ENCODE peak calls at places on chromosomes 3 and 15, in five cellular contexts. W is HepG2, K is K562, D is H1, U is GM12878. O is an unnamed sample.

GRCh38 chr3:190706582-190706981 is 155.9 kb downstream of the GMNC start:
- DNase-seq in W (no peak), K (no peak), D (no peak), U (no peak), O (no peak)

GRCh38 chr3:32198714-32199113 is 39.8 kb upstream of the CMTM8 start:
- DNase-seq in W (no peak), K (no peak), D (no peak), U (no peak), O (no peak)

GRCh38 chr3:72579191-72579580 is 269.1 kb downstream of the SHQ1 start:
- DNase-seq in W (no peak), K (no peak), D (no peak), U (no peak), O (no peak)

GRCh38 chr3:180747805-180748361 is 68.6 kb upstream of the CCDC39 start:
- DNase-seq in W (no peak), K (no peak), D (no peak), U (no peak), O (no peak)

GRCh38 chr15:81338422-81339007 is 14.6 kb upstream of the STARD5 start:
- DNase-seq in W (no peak), K (no peak), D (peak; percentile 7), U (no peak), O (peak; percentile 2)

GRCh38 chr3:149471991-149472390 is 2.5 kb upstream of the TM4SF4 start:
- DNase-seq in W (no peak), K (no peak), D (no peak), U (no peak), O (no peak)

GRCh38 chr15:68314563-68314962 is 37.0 kb downstream of the FEM1B start:
- DNase-seq in W (peak; percentile 18), K (no peak), D (no peak), U (no peak), O (no peak)

GRCh38 chr3:38556640-38557358 is 60.7 kb downstream of the EXOG start:
- DNase-seq in W (no peak), K (no peak), D (no peak), U (no peak), O (no peak)

GRCh38 chr15:29448320-29448719 is 178.7 kb upstream of the NSMCE3 start:
- DNase-seq in W (no peak), K (no peak), D (no peak), U (no peak), O (no peak)

GRCh38 chr3:162400697-162401096 is 904.1 kb downstream of the OTOL1 start:
- DNase-seq in W (no peak), K (no peak), D (no peak), U (no peak), O (no peak)

GRCh38 chr3:135528638-135529037 is 436.9 kb upstream of the PPP2R3A start:
- DNase-seq in W (no peak), K (no peak), D (no peak), U (no peak), O (no peak)

GRCh38 chr15:35393403-35393802 is 152.6 kb downstream of the DPH6 start:
- DNase-seq in W (no peak), K (no peak), D (no peak), U (no peak), O (no peak)

GRCh38 chr3:12585970-12586369 is 29.1 kb downstream of the MKRN2 start:
- DNase-seq in W (no peak), K (no peak), D (no peak), U (peak; percentile 23), O (no peak)

GRCh38 chr3:108319428-108320053 is 23.2 kb downstream of the HHLA2 start:
- DNase-seq in W (no peak), K (no peak), D (no peak), U (no peak), O (no peak)

GRCh38 chr3:119834754-119835365 is 53.0 kb downstream of the NR1I2 start:
- DNase-seq in W (no peak), K (no peak), D (no peak), U (no peak), O (no peak)

DNA sequence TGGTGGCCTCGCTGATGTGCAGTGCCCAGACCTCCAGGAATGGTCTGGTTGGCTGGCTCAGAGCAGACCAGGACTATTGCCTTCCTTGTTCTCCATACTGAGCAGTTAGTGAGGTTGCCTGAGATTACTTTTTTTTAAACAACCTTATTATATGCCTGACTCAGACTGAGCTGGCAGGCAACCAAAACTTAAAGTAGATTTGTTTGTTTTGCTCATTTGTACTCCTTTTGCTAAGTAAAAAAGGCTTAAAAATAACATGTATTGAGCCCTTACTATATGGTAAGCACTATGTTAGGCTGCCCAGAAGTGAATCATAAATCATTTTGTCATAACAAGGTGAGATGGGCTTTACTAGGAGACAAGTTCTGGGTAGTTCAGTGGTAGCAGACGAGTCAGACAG is 92.4 kb downstream of the GHSR start:
- DNase-seq in W (no peak), K (no peak), D (no peak), U (no peak), O (peak; percentile 27)
- H3K36me3 ChIP-seq in W (peaks cover 88% of the 10 kb centered on the region), K (peaks cover 54% of the 10 kb centered on the region), D (peaks cover 4% of the 10 kb centered on the region), U (peaks cover 22% of the 10 kb centered on the region), O (no peaks in the 10 kb centered on the region)

DNA sequence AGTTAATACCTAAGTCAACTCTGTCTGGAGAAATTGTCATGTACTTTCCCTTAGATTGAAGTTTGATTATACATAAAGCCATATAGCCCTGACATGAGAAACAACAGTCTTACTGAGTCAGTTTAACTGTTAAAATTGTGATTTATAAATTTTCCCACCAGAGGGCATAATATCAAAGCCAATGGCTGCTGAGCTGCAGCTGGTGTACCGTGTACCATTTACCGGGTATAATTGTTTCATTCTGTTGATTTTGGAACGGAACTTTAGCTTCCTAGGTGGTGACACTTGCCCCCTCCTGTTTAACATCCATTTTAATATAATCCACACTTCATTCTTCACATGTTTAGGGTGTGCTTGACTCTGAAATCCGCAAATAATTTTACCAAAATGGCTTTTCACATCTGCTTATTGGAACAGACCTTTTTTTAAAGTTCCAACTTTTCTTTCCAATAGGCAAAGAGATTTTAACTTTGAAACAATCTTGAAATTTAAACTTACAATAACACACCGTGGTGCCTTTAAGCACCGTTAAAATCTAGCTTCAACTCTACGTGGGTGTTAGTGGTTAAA is 72.8 kb downstream of the SLC9A9 start:
- DNase-seq in W (peak; percentile 13), K (peak; percentile 59), D (no peak), U (no peak), O (peak; percentile 21)
- TF ChIP-seq SRF in W (no peak), K (no peak), D (no peak), U (no peak), O (no peak)

GRCh38 chr3:134483195-134483890 is 2.4 kb downstream of the ANAPC13 start:
- DNase-seq in W (no peak), K (no peak), D (no peak), U (no peak), O (no peak)

GRCh38 chr3:134486577-134487041 is 752 bp downstream of the CEP63 start:
- DNase-seq in W (no peak), K (peak; percentile 12), D (no peak), U (no peak), O (no peak)

GRCh38 chr3:134485075-134485536 is 679 bp downstream of the ANAPC13 start:
- DNase-seq in W (peak; percentile 25), K (peak; percentile 18), D (no peak), U (no peak), O (no peak)

GRCh38 chr3:134487406-134487805 is 1.5 kb downstream of the CEP63 start:
- DNase-seq in W (no peak), K (no peak), D (no peak), U (no peak), O (no peak)

DNA sequence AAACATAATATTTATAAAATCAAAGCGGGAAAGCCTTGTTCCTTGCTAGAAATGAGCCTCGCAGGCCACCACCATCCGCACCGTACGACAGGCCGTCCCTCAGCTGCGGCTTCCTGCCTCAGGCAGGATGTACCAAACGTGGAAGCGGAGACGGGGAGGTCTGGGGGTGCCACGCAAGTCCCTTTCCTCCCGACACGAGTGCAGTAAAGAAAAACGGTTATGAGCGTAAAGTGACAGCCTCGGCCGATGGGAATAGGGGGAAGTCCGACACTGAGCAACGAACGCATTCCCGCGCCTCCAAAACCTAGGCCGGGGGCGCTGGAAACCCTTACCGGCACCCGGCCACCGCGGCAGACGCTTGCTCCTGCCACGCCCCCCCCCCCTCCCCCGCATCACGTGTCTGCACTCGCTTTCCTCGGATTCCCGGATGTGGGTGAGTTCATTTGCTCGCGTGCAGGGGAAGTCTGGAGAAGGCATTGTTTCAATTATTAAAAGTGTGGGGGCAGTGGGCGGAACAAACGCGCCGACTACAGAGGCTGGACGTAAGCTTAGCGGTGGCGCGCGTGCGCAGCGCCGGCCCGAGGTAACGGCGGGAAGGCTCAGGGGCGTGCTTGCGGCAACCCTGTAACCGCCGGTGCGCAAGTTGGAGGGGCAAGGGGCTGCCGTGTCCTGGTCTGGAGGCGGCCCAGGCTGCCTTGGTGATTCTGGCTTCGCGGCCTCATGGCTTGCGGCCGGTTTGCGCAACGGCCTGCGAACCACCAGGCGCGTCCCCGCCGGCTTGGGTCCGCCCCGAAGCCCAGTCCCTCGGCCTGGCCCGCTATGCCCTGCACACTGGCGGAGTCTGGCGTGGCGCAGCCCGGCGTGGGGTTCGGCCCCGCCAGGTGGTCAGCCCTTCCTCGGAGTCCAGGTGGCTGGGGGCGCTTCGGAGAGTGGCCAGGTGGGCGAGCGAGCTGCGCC is at the start of the genes ANAPC13 and CEP63:
- DNase-seq in W (peak; percentile 97), K (peak; percentile 86), D (peak; percentile 86), U (peak; percentile 96), O (peak; percentile 99)
- TF ChIP-seq POLR2A in W (peak; percentile 88), K (peak; percentile 90), D (peak; percentile 72), U (peak; percentile 89), O (peak; percentile 77)

GRCh38 chr3:30655187-30655812 is 48.9 kb downstream of the TGFBR2 start:
- DNase-seq in W (no peak), K (no peak), D (no peak), U (peak; percentile 47), O (no peak)
- H3K36me3 ChIP-seq in W (peaks cover 96% of the 10 kb centered on the region), K (no peaks in the 10 kb centered on the region), D (peaks cover 18% of the 10 kb centered on the region), U (no peaks in the 10 kb centered on the region), O (peaks cover 64% of the 10 kb centered on the region)

GRCh38 chr3:47849186-47850061 is 46.5 kb downstream of the DHX30 start:
- DNase-seq in W (no peak), K (no peak), D (peak; percentile 46), U (no peak), O (no peak)

GRCh38 chr3:47850803-47851417 is 48.0 kb downstream of the DHX30 start:
- DNase-seq in W (no peak), K (no peak), D (peak; percentile 46), U (no peak), O (no peak)

GRCh38 chr3:47848599-47849117 is 45.7 kb downstream of the DHX30 start:
- DNase-seq in W (no peak), K (no peak), D (no peak), U (no peak), O (no peak)

GRCh38 chr3:47851888-47852603 is 49.1 kb downstream of the DHX30 start:
- DNase-seq in W (no peak), K (no peak), D (no peak), U (no peak), O (no peak)

DNA sequence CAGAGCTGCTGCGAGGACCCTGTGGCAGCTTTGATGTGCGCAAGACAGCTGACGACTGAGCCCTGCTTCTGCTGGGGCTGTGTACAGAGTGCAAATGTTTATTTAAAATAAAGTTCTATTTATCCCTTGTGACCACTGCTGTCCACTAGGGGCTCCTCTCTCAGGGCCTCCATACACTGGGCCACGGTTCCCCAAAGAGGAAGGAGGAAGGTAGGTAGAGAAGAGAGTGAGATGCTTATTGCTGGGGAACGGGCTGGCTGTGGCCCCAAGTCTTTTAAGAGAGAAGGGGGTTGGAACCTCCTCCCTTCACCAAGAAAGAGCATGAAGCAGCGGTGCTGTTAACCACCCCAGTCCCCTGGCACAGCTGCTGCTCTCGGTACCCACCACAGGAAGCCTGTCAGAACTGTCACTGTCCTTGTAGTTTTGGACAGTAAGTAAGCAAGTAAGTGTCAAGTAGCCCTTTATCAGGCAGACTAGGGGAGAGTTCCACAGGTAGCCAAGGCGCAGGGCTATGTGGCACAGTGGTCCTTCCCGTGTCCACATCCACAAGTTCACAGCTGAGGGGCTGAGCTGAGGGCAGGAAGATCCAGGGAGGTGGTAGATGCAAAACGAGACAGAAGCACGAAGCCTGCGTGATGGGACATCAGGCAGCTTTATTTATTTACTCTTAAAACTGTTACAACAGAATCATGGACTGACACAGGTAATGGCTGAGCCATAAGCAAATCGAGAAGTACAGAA is 47.3 kb downstream of the DHX30 start:
- DNase-seq in W (peak; percentile 50), K (no peak), D (peak; percentile 52), U (no peak), O (no peak)
- TF ChIP-seq SRF in W (no peak), K (no peak), D (no peak), U (no peak), O (no peak)